ENCODE peak calls at places on chromosomes 13 and 19, in eight cellular contexts. One of them, this sample, is unnamed.

GRCh38 chr13:73683746-73684145 is 450.5 kb downstream of the KLF12 start:
- DNase-seq in AG08396: no peak
- DNase-seq in HFF-Myc: no peak
- DNase-seq in gastrocnemius medialis: no peak
- DNase-seq in RCC 7860: no peak
- DNase-seq in ELF-1: no peak
- DNase-seq in C1 segment of cervical spinal cord: no peak
- DNase-seq in head of caudate nucleus: no peak
- DNase-seq in this sample: no peak

GRCh38 chr19:4445963-4446668 is 11.5 kb downstream of the UBXN6 start:
- DNase-seq in AG08396: no peak
- DNase-seq in HFF-Myc: no peak
- DNase-seq in gastrocnemius medialis: no peak
- DNase-seq in RCC 7860: no peak
- DNase-seq in ELF-1: no peak
- DNase-seq in C1 segment of cervical spinal cord: no peak
- DNase-seq in head of caudate nucleus: no peak
- DNase-seq in this sample: no peak

GRCh38 chr19:32708457-32708856 is 11.1 kb upstream of the TDRD12 start:
- DNase-seq in AG08396: no peak
- DNase-seq in HFF-Myc: no peak
- DNase-seq in gastrocnemius medialis: no peak
- DNase-seq in RCC 7860: no peak
- DNase-seq in ELF-1: no peak
- DNase-seq in C1 segment of cervical spinal cord: no peak
- DNase-seq in head of caudate nucleus: no peak
- DNase-seq in this sample: no peak

GRCh38 chr13:75432045-75432444 is 49.9 kb downstream of the TBC1D4 start:
- DNase-seq in AG08396: no peak
- DNase-seq in HFF-Myc: peak
- DNase-seq in gastrocnemius medialis: no peak
- DNase-seq in RCC 7860: no peak
- DNase-seq in ELF-1: no peak
- DNase-seq in C1 segment of cervical spinal cord: no peak
- DNase-seq in head of caudate nucleus: no peak
- DNase-seq in this sample: no peak

GRCh38 chr19:2805991-2806649 is 13.5 kb upstream of the ZNF554 start:
- DNase-seq in AG08396: no peak
- DNase-seq in HFF-Myc: no peak
- DNase-seq in gastrocnemius medialis: no peak
- DNase-seq in RCC 7860: no peak
- DNase-seq in ELF-1: no peak
- DNase-seq in C1 segment of cervical spinal cord: no peak
- DNase-seq in head of caudate nucleus: no peak
- DNase-seq in this sample: no peak

GRCh38 chr13:101049166-101049850 is 367.0 kb downstream of the NALCN start:
- DNase-seq in AG08396: no peak
- DNase-seq in HFF-Myc: no peak
- DNase-seq in gastrocnemius medialis: no peak
- DNase-seq in RCC 7860: peak
- DNase-seq in ELF-1: no peak
- DNase-seq in C1 segment of cervical spinal cord: no peak
- DNase-seq in head of caudate nucleus: no peak
- DNase-seq in this sample: no peak

GRCh38 chr13:27917121-27917947 is 2.5 kb upstream of the PDX1 start:
- DNase-seq in AG08396: no peak
- DNase-seq in HFF-Myc: no peak
- DNase-seq in gastrocnemius medialis: no peak
- DNase-seq in RCC 7860: no peak
- DNase-seq in ELF-1: peak
- DNase-seq in C1 segment of cervical spinal cord: no peak
- DNase-seq in head of caudate nucleus: no peak
- DNase-seq in this sample: no peak

GRCh38 chr19:40174087-40174486 is 17.1 kb upstream of the MAP3K10 start:
- DNase-seq in AG08396: no peak
- DNase-seq in HFF-Myc: no peak
- DNase-seq in gastrocnemius medialis: no peak
- DNase-seq in RCC 7860: no peak
- DNase-seq in ELF-1: no peak
- DNase-seq in C1 segment of cervical spinal cord: no peak
- DNase-seq in head of caudate nucleus: no peak
- DNase-seq in this sample: no peak

GRCh38 chr13:75458696-75459422 is 23.1 kb downstream of the TBC1D4 start:
- DNase-seq in AG08396: no peak
- DNase-seq in HFF-Myc: no peak
- DNase-seq in gastrocnemius medialis: peak
- DNase-seq in RCC 7860: no peak
- DNase-seq in ELF-1: peak
- DNase-seq in C1 segment of cervical spinal cord: no peak
- DNase-seq in head of caudate nucleus: no peak
- DNase-seq in this sample: no peak

GRCh38 chr19:38929929-38930775 is at the start of gene SARS2:
- DNase-seq in AG08396: peak
- DNase-seq in HFF-Myc: peak
- DNase-seq in gastrocnemius medialis: peak
- DNase-seq in RCC 7860: peak
- DNase-seq in ELF-1: peak
- DNase-seq in C1 segment of cervical spinal cord: peak
- DNase-seq in head of caudate nucleus: peak
- DNase-seq in this sample: peak

GRCh38 chr13:93559718-93560117 is 333.1 kb downstream of the GPC6 start:
- DNase-seq in AG08396: peak
- DNase-seq in HFF-Myc: peak
- DNase-seq in gastrocnemius medialis: no peak
- DNase-seq in RCC 7860: peak
- DNase-seq in ELF-1: no peak
- DNase-seq in C1 segment of cervical spinal cord: no peak
- DNase-seq in head of caudate nucleus: no peak
- DNase-seq in this sample: peak

GRCh38 chr13:25783480-25784081 is 268.2 kb downstream of the SHISA2 start:
- DNase-seq in AG08396: no peak
- DNase-seq in HFF-Myc: no peak
- DNase-seq in gastrocnemius medialis: peak
- DNase-seq in RCC 7860: no peak
- DNase-seq in ELF-1: no peak
- DNase-seq in C1 segment of cervical spinal cord: no peak
- DNase-seq in head of caudate nucleus: no peak
- DNase-seq in this sample: no peak

GRCh38 chr19:58330458-58330857 is 3.7 kb downstream of the ZSCAN22 start:
- DNase-seq in AG08396: peak
- DNase-seq in HFF-Myc: no peak
- DNase-seq in gastrocnemius medialis: no peak
- DNase-seq in RCC 7860: no peak
- DNase-seq in ELF-1: no peak
- DNase-seq in C1 segment of cervical spinal cord: peak
- DNase-seq in head of caudate nucleus: peak
- DNase-seq in this sample: no peak

GRCh38 chr19:12617646-12618045 is 6.9 kb downstream of the ZNF791 start:
- DNase-seq in AG08396: no peak
- DNase-seq in HFF-Myc: no peak
- DNase-seq in gastrocnemius medialis: no peak
- DNase-seq in RCC 7860: no peak
- DNase-seq in ELF-1: no peak
- DNase-seq in C1 segment of cervical spinal cord: no peak
- DNase-seq in head of caudate nucleus: no peak
- DNase-seq in this sample: no peak

GRCh38 chr13:77919351-77920294 is 992 bp upstream of the EDNRB start:
- DNase-seq in AG08396: peak
- DNase-seq in HFF-Myc: no peak
- DNase-seq in gastrocnemius medialis: peak
- DNase-seq in RCC 7860: no peak
- DNase-seq in ELF-1: peak
- DNase-seq in C1 segment of cervical spinal cord: peak
- DNase-seq in head of caudate nucleus: peak
- DNase-seq in this sample: no peak

GRCh38 chr19:42148270-42148669 is 16.0 kb upstream of the POU2F2 start:
- DNase-seq in AG08396: no peak
- DNase-seq in HFF-Myc: no peak
- DNase-seq in gastrocnemius medialis: no peak
- DNase-seq in RCC 7860: no peak
- DNase-seq in ELF-1: no peak
- DNase-seq in C1 segment of cervical spinal cord: no peak
- DNase-seq in head of caudate nucleus: no peak
- DNase-seq in this sample: no peak

GRCh38 chr13:97493471-97493870 is 59.5 kb downstream of the RAP2A start:
- DNase-seq in AG08396: no peak
- DNase-seq in HFF-Myc: no peak
- DNase-seq in gastrocnemius medialis: no peak
- DNase-seq in RCC 7860: no peak
- DNase-seq in ELF-1: no peak
- DNase-seq in C1 segment of cervical spinal cord: no peak
- DNase-seq in head of caudate nucleus: no peak
- DNase-seq in this sample: no peak

GRCh38 chr19:18861235-18861634 is 29.5 kb downstream of the UPF1 start:
- DNase-seq in AG08396: no peak
- DNase-seq in HFF-Myc: no peak
- DNase-seq in gastrocnemius medialis: no peak
- DNase-seq in RCC 7860: no peak
- DNase-seq in ELF-1: no peak
- DNase-seq in C1 segment of cervical spinal cord: no peak
- DNase-seq in head of caudate nucleus: no peak
- DNase-seq in this sample: no peak

GRCh38 chr13:34671136-34671535 is 270.9 kb upstream of the NBEA start:
- DNase-seq in AG08396: no peak
- DNase-seq in HFF-Myc: no peak
- DNase-seq in gastrocnemius medialis: peak
- DNase-seq in RCC 7860: no peak
- DNase-seq in ELF-1: no peak
- DNase-seq in C1 segment of cervical spinal cord: no peak
- DNase-seq in head of caudate nucleus: no peak
- DNase-seq in this sample: no peak

GRCh38 chr19:12230751-12231733 is 63.6 kb downstream of the ZNF44 start:
- DNase-seq in AG08396: no peak
- DNase-seq in HFF-Myc: no peak
- DNase-seq in gastrocnemius medialis: no peak
- DNase-seq in RCC 7860: no peak
- DNase-seq in ELF-1: no peak
- DNase-seq in C1 segment of cervical spinal cord: no peak
- DNase-seq in head of caudate nucleus: no peak
- DNase-seq in this sample: no peak

GRCh38 chr19:40724848-40725247 is 7.9 kb downstream of the ITPKC start:
- DNase-seq in AG08396: no peak
- DNase-seq in HFF-Myc: no peak
- DNase-seq in gastrocnemius medialis: no peak
- DNase-seq in RCC 7860: no peak
- DNase-seq in ELF-1: no peak
- DNase-seq in C1 segment of cervical spinal cord: no peak
- DNase-seq in head of caudate nucleus: no peak
- DNase-seq in this sample: no peak

GRCh38 chr19:49113762-49114629 is at the start of gene LIN7B:
- DNase-seq in AG08396: peak
- DNase-seq in HFF-Myc: no peak
- DNase-seq in gastrocnemius medialis: peak
- DNase-seq in RCC 7860: peak
- DNase-seq in ELF-1: peak
- DNase-seq in C1 segment of cervical spinal cord: peak
- DNase-seq in head of caudate nucleus: peak
- DNase-seq in this sample: peak

GRCh38 chr13:36675213-36675536 is 1.4 kb downstream of the SERTM1 start:
- DNase-seq in AG08396: no peak
- DNase-seq in HFF-Myc: no peak
- DNase-seq in gastrocnemius medialis: no peak
- DNase-seq in RCC 7860: no peak
- DNase-seq in ELF-1: no peak
- DNase-seq in C1 segment of cervical spinal cord: no peak
- DNase-seq in head of caudate nucleus: no peak
- DNase-seq in this sample: no peak

GRCh38 chr13:53683146-53683545 is 654.5 kb downstream of the OLFM4 start:
- DNase-seq in AG08396: no peak
- DNase-seq in HFF-Myc: no peak
- DNase-seq in gastrocnemius medialis: no peak
- DNase-seq in RCC 7860: no peak
- DNase-seq in ELF-1: no peak
- DNase-seq in C1 segment of cervical spinal cord: no peak
- DNase-seq in head of caudate nucleus: no peak
- DNase-seq in this sample: no peak

GRCh38 chr19:12064266-12065099 is at the start of gene ZNF844:
- DNase-seq in AG08396: peak
- DNase-seq in HFF-Myc: no peak
- DNase-seq in gastrocnemius medialis: peak
- DNase-seq in RCC 7860: peak
- DNase-seq in ELF-1: peak
- DNase-seq in C1 segment of cervical spinal cord: peak
- DNase-seq in head of caudate nucleus: peak
- DNase-seq in this sample: peak

GRCh38 chr13:102648046-102648445 is 46.8 kb downstream of the METTL21C start:
- DNase-seq in AG08396: no peak
- DNase-seq in HFF-Myc: no peak
- DNase-seq in gastrocnemius medialis: no peak
- DNase-seq in RCC 7860: no peak
- DNase-seq in ELF-1: no peak
- DNase-seq in C1 segment of cervical spinal cord: no peak
- DNase-seq in head of caudate nucleus: no peak
- DNase-seq in this sample: no peak

GRCh38 chr19:18593367-18594095 is 4.9 kb downstream of the REX1BD start:
- DNase-seq in AG08396: peak
- DNase-seq in HFF-Myc: no peak
- DNase-seq in gastrocnemius medialis: no peak
- DNase-seq in RCC 7860: no peak
- DNase-seq in ELF-1: peak
- DNase-seq in C1 segment of cervical spinal cord: peak
- DNase-seq in head of caudate nucleus: no peak
- DNase-seq in this sample: no peak

This sample was measured in HTR-8/SVneo.